ENCODE peak calls at places on chromosomes 12 and 14, in six cellular contexts. One of them, this sample, is unnamed.
A peak's percentile ranks its signal among the peaks of the same experiment; 100 is the strongest.

GRCh38 chr14:36646664-36647416 is 14.8 kb upstream of the PAX9 start:
- DNase-seq in endothelial cell: peak; percentile 44
- DNase-seq in fibroblast of lung: no peak
- DNase-seq in AG04450: no peak
- DNase-seq in Calu3: peak; percentile 44
- DNase-seq in BJ: no peak
- DNase-seq in this sample: no peak

GRCh38 chr12:30624009-30624408 is 71.7 kb downstream of the IPO8 start:
- DNase-seq in endothelial cell: no peak
- DNase-seq in fibroblast of lung: no peak
- DNase-seq in AG04450: no peak
- DNase-seq in Calu3: no peak
- DNase-seq in BJ: no peak
- DNase-seq in this sample: no peak

GRCh38 chr12:44976246-44976645 is 74.7 kb downstream of the DBX2 start:
- DNase-seq in endothelial cell: no peak
- DNase-seq in fibroblast of lung: no peak
- DNase-seq in AG04450: no peak
- DNase-seq in Calu3: no peak
- DNase-seq in BJ: no peak
- DNase-seq in this sample: no peak

GRCh38 chr12:87231818-87232217 is 797.4 kb downstream of the C12orf50 start:
- DNase-seq in endothelial cell: no peak
- DNase-seq in fibroblast of lung: peak; percentile 19
- DNase-seq in AG04450: no peak
- DNase-seq in Calu3: no peak
- DNase-seq in BJ: no peak
- DNase-seq in this sample: no peak

GRCh38 chr14:105026789-105027563 is 6.1 kb upstream of the CDCA4 start:
- DNase-seq in endothelial cell: no peak
- DNase-seq in fibroblast of lung: peak; percentile 70
- DNase-seq in AG04450: no peak
- DNase-seq in Calu3: no peak
- DNase-seq in BJ: no peak
- DNase-seq in this sample: peak; percentile 52

GRCh38 chr12:12788675-12789368 is 3.4 kb downstream of the APOLD1 start:
- DNase-seq in endothelial cell: peak; percentile 40
- DNase-seq in fibroblast of lung: peak; percentile 86
- DNase-seq in AG04450: peak; percentile 59
- DNase-seq in Calu3: peak; percentile 70
- DNase-seq in BJ: no peak
- DNase-seq in this sample: peak; percentile 59

GRCh38 chr12:80086025-80086424 is 13.3 kb upstream of the OTOGL start:
- DNase-seq in endothelial cell: no peak
- DNase-seq in fibroblast of lung: no peak
- DNase-seq in AG04450: no peak
- DNase-seq in Calu3: no peak
- DNase-seq in BJ: no peak
- DNase-seq in this sample: no peak

GRCh38 chr12:111123390-111123789 is 203.0 kb upstream of the MYL2 start:
- DNase-seq in endothelial cell: no peak
- DNase-seq in fibroblast of lung: no peak
- DNase-seq in AG04450: no peak
- DNase-seq in Calu3: no peak
- DNase-seq in BJ: no peak
- DNase-seq in this sample: no peak

GRCh38 chr12:2397356-2398045 is 344.7 kb downstream of the CACNA1C start:
- DNase-seq in endothelial cell: no peak
- DNase-seq in fibroblast of lung: no peak
- DNase-seq in AG04450: no peak
- DNase-seq in Calu3: no peak
- DNase-seq in BJ: no peak
- DNase-seq in this sample: no peak

GRCh38 chr14:100979780-100980179 is 76.3 kb upstream of the RTL1 start:
- DNase-seq in endothelial cell: no peak
- DNase-seq in fibroblast of lung: peak; percentile 71
- DNase-seq in AG04450: peak; percentile 53
- DNase-seq in Calu3: no peak
- DNase-seq in BJ: peak; percentile 41
- DNase-seq in this sample: peak; percentile 85

GRCh38 chr12:119036878-119037493 is 55.6 kb downstream of the SRRM4 start:
- DNase-seq in endothelial cell: peak; percentile 33
- DNase-seq in fibroblast of lung: no peak
- DNase-seq in AG04450: no peak
- DNase-seq in Calu3: peak; percentile 37
- DNase-seq in BJ: no peak
- DNase-seq in this sample: no peak

GRCh38 chr12:55933799-55934174 is 2.8 kb downstream of the DGKA start:
- DNase-seq in endothelial cell: no peak
- DNase-seq in fibroblast of lung: no peak
- DNase-seq in AG04450: no peak
- DNase-seq in Calu3: no peak
- DNase-seq in BJ: no peak
- DNase-seq in this sample: no peak

GRCh38 chr14:35320472-35320871 is 28.3 kb downstream of the PSMA6 start:
- DNase-seq in endothelial cell: no peak
- DNase-seq in fibroblast of lung: no peak
- DNase-seq in AG04450: no peak
- DNase-seq in Calu3: no peak
- DNase-seq in BJ: no peak
- DNase-seq in this sample: no peak

GRCh38 chr12:44381341-44381740 is 494.8 kb downstream of the NELL2 start:
- DNase-seq in endothelial cell: no peak
- DNase-seq in fibroblast of lung: no peak
- DNase-seq in AG04450: no peak
- DNase-seq in Calu3: no peak
- DNase-seq in BJ: no peak
- DNase-seq in this sample: no peak

GRCh38 chr12:7190268-7191055 is 976 bp downstream of the PEX5 start:
- DNase-seq in endothelial cell: peak; percentile 21
- DNase-seq in fibroblast of lung: peak; percentile 11
- DNase-seq in AG04450: no peak
- DNase-seq in Calu3: peak; percentile 14
- DNase-seq in BJ: no peak
- DNase-seq in this sample: no peak

GRCh38 chr14:37901978-37902377 is 305.7 kb upstream of the SSTR1 start:
- DNase-seq in endothelial cell: no peak
- DNase-seq in fibroblast of lung: peak; percentile 71
- DNase-seq in AG04450: no peak
- DNase-seq in Calu3: no peak
- DNase-seq in BJ: peak; percentile 67
- DNase-seq in this sample: peak; percentile 83

GRCh38 chr12:54701940-54702592 is 53.9 kb upstream of the DCD start:
- DNase-seq in endothelial cell: no peak
- DNase-seq in fibroblast of lung: peak; percentile 58
- DNase-seq in AG04450: no peak
- DNase-seq in Calu3: peak; percentile 25
- DNase-seq in BJ: no peak
- DNase-seq in this sample: peak; percentile 36

GRCh38 chr12:100141998-100142850 is 450 bp downstream of the BLTP3B start:
- DNase-seq in endothelial cell: peak; percentile 68
- DNase-seq in fibroblast of lung: no peak
- DNase-seq in AG04450: no peak
- DNase-seq in Calu3: peak; percentile 48
- DNase-seq in BJ: no peak
- DNase-seq in this sample: peak; percentile 12

GRCh38 chr12:124098101-124098757 is 125.2 kb downstream of the ZNF664 start:
- DNase-seq in endothelial cell: no peak
- DNase-seq in fibroblast of lung: no peak
- DNase-seq in AG04450: no peak
- DNase-seq in Calu3: no peak
- DNase-seq in BJ: no peak
- DNase-seq in this sample: no peak

GRCh38 chr12:87074801-87075200 is 818.6 kb upstream of the MGAT4C start:
- DNase-seq in endothelial cell: no peak
- DNase-seq in fibroblast of lung: no peak
- DNase-seq in AG04450: no peak
- DNase-seq in Calu3: no peak
- DNase-seq in BJ: no peak
- DNase-seq in this sample: no peak

GRCh38 chr14:22472935-22473854 is 115.8 kb downstream of the DAD1 start:
- DNase-seq in endothelial cell: peak; percentile 46
- DNase-seq in fibroblast of lung: peak; percentile 67
- DNase-seq in AG04450: no peak
- DNase-seq in Calu3: peak; percentile 42
- DNase-seq in BJ: no peak
- DNase-seq in this sample: no peak

GRCh38 chr14:95156153-95156764 is 1.1 kb downstream of the DICER1 start:
- DNase-seq in endothelial cell: no peak
- DNase-seq in fibroblast of lung: peak; percentile 27
- DNase-seq in AG04450: no peak
- DNase-seq in Calu3: no peak
- DNase-seq in BJ: no peak
- DNase-seq in this sample: no peak

GRCh38 chr12:111084172-111084571 is 163.8 kb upstream of the MYL2 start:
- DNase-seq in endothelial cell: no peak
- DNase-seq in fibroblast of lung: no peak
- DNase-seq in AG04450: no peak
- DNase-seq in Calu3: no peak
- DNase-seq in BJ: no peak
- DNase-seq in this sample: no peak

GRCh38 chr14:30005114-30005698 is 77.6 kb upstream of the PRKD1 start:
- DNase-seq in endothelial cell: peak; percentile 9
- DNase-seq in fibroblast of lung: peak; percentile 88
- DNase-seq in AG04450: peak; percentile 53
- DNase-seq in Calu3: peak; percentile 8
- DNase-seq in BJ: peak; percentile 23
- DNase-seq in this sample: peak; percentile 69

DNA sequence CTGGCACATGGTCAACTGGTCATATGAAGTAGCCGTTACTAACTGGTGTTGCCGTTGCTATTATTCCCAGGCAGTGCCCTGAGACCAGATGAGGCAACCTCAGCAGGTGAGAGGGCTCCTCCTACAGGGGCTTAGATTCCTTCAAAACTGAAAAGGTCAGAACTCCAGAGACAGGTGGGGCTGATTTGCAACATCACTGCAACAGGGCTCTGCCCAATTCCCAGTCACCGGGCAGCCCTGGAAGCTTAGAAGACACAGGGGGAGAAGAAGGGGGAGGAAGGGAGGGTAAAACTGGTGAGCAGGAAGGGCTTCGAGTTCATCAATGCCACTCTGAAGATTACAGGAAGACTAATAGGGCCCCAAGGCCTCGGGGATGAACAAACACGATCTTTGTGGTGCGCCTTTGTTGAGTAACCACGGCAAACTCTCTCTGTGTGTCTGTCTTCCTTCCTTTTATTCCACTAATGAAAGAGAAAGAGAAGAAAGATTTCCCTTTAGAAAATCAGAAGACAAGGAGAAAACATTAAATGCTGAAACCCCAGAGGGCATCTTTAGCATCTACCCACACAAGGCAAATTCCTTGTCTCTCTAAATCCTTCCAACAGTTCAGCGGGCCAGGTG is 749.1 kb upstream of the TBX3 start:
- DNase-seq in endothelial cell: no peak
- DNase-seq in fibroblast of lung: no peak
- DNase-seq in AG04450: no peak
- DNase-seq in Calu3: no peak
- DNase-seq in BJ: no peak
- DNase-seq in this sample: no peak
- TF ChIP-seq CTCF in endothelial cell: no peak
- TF ChIP-seq CTCF in fibroblast of lung: no peak
- TF ChIP-seq CTCF in AG04450: no peak
- TF ChIP-seq CTCF in Calu3: no peak
- TF ChIP-seq CTCF in BJ: no peak
- TF ChIP-seq CTCF in this sample: no peak

DNA sequence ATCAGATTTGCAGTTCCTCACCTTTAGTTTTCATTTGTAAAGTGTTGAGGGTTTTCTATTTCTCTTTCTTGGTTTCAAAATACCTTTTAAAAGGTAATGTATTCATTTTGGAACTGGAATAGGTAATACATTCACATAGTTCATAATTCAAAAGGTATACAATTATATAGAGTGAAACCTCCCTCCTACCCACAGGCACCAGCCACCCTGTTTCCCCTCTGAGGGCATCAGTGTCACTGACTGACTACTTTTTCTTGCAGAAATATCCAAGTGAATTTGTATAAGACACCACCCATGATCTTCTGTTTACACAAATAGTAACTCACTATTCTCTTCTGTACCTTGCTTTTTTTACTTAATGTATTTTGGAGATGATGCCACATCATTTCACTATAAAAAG is 139.6 kb upstream of the EGLN3 start:
- DNase-seq in endothelial cell: no peak
- DNase-seq in fibroblast of lung: no peak
- DNase-seq in AG04450: no peak
- DNase-seq in Calu3: no peak
- DNase-seq in BJ: no peak
- DNase-seq in this sample: no peak
- TF ChIP-seq CTCF in endothelial cell: no peak
- TF ChIP-seq CTCF in fibroblast of lung: no peak
- TF ChIP-seq CTCF in AG04450: no peak
- TF ChIP-seq CTCF in Calu3: no peak
- TF ChIP-seq CTCF in BJ: no peak
- TF ChIP-seq CTCF in this sample: no peak

DNA sequence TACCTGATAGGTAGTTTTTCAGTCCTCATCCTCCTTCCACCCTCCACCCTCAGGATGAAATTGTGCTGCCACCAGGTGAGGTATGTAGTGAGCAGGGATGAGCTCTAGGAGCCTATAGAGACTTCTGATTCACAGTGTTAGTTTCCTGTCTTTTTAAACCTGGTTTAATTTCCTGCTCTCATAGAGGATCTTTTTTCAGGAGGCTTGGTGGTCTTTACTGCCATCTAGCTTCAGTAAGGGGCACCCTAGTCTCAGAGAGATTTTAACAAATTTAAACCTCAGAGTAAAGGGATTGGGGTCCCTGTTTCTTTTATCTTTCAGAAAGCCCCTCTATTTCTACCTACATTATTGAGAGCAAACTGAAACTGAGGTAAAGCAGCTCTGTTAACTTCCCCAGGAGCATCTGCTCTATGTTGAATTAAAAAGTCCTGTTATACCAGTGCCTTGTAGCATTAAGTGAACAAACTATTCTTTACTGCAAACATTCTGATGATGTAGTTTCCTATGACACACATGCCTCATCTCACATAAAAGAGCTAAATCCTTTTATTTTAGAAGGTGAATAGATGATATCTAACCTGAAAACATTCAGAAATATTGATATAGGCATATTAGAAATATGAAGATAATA is 172.2 kb upstream of the DDHD1 start:
- DNase-seq in endothelial cell: no peak
- DNase-seq in fibroblast of lung: peak; percentile 49
- DNase-seq in AG04450: no peak
- DNase-seq in Calu3: no peak
- DNase-seq in BJ: no peak
- DNase-seq in this sample: no peak
- TF ChIP-seq CTCF in endothelial cell: peak; percentile 25
- TF ChIP-seq CTCF in fibroblast of lung: peak; percentile 61
- TF ChIP-seq CTCF in AG04450: peak; percentile 66
- TF ChIP-seq CTCF in Calu3: no peak
- TF ChIP-seq CTCF in BJ: peak; percentile 25
- TF ChIP-seq CTCF in this sample: peak; percentile 36

DNA sequence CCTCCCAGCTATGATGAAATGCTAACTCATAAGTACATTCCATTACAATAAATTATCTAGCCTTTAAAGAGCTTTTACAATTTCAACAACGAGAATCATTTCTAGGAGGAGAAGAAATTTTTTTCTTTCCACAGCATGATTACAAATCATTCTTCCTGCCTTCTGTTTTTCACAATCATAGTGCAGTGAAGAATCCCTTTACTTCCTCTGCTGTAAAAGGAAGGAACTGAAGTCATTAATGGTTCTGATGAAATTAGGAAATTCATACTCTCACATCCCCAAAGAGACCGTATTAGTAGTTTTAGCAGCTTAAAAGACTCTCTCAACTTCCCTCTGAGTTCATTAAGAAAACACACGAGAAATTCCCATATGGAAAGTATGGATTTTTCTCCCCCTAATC is 58.7 kb upstream of the KITLG start:
- DNase-seq in endothelial cell: no peak
- DNase-seq in fibroblast of lung: peak; percentile 69
- DNase-seq in AG04450: no peak
- DNase-seq in Calu3: no peak
- DNase-seq in BJ: peak; percentile 33
- DNase-seq in this sample: peak; percentile 25
- TF ChIP-seq CTCF in endothelial cell: no peak
- TF ChIP-seq CTCF in fibroblast of lung: no peak
- TF ChIP-seq CTCF in AG04450: no peak
- TF ChIP-seq CTCF in Calu3: no peak
- TF ChIP-seq CTCF in BJ: peak; percentile 9
- TF ChIP-seq CTCF in this sample: no peak

This sample was measured in HFFc6.